ENCODE peak calls at places on chromosomes 16 and 17, in five cellular contexts. K is CD4-positive, alpha-beta memory T cell; R is sigmoid colon; P is non-pigmented ciliary epithelial cell; M is G401. L is an unnamed sample.

GRCh38 chr17:5837055-5837491 is 233.1 kb upstream of the WSCD1 start:
- DNase-seq in K (no peak), R (no peak), P (peak), M (no peak), L (no peak)

GRCh38 chr17:51059781-51060180 is 60.9 kb downstream of the SPAG9 start:
- DNase-seq in K (no peak), R (no peak), P (peak), M (no peak), L (no peak)

GRCh38 chr17:75459590-75460267 is 3.3 kb downstream of the TMEM94 start:
- DNase-seq in K (no peak), R (no peak), P (no peak), M (peak), L (no peak)

GRCh38 chr16:69831212-69832123 is 69.3 kb downstream of the WWP2 start:
- DNase-seq in K (no peak), R (no peak), P (no peak), M (no peak), L (no peak)

GRCh38 chr16:82660078-82660645 is 33.4 kb downstream of the CDH13 start:
- DNase-seq in K (peak), R (no peak), P (no peak), M (no peak), L (no peak)

GRCh38 chr16:80080287-80080851 is 460.4 kb upstream of the DYNLRB2 start:
- DNase-seq in K (no peak), R (no peak), P (no peak), M (no peak), L (no peak)

GRCh38 chr17:82228278-82228841 is 482 bp upstream of the SLC16A3 start:
- DNase-seq in K (peak), R (peak), P (no peak), M (no peak), L (no peak)

GRCh38 chr17:82267575-82268379 is 5.7 kb downstream of the CSNK1D start:
- DNase-seq in K (no peak), R (peak), P (peak), M (peak), L (peak)

GRCh38 chr17:15343749-15344148 is 2.4 kb upstream of the TEKT3 start:
- DNase-seq in K (no peak), R (no peak), P (no peak), M (no peak), L (no peak)

GRCh38 chr17:10149573-10150399 is 48.6 kb downstream of the GAS7 start:
- DNase-seq in K (no peak), R (no peak), P (peak), M (no peak), L (no peak)

GRCh38 chr17:49217651-49218413 is 7.3 kb downstream of the ABI3 start:
- DNase-seq in K (peak), R (peak), P (no peak), M (no peak), L (no peak)

GRCh38 chr16:66189951-66190350 is 176.5 kb upstream of the CDH5 start:
- DNase-seq in K (no peak), R (no peak), P (peak), M (no peak), L (no peak)

GRCh38 chr17:535165-535564 is 179.5 kb downstream of the VPS53 start:
- DNase-seq in K (no peak), R (no peak), P (no peak), M (peak), L (no peak)

GRCh38 chr16:49855822-49856740 is at the start of gene ZNF423:
- DNase-seq in K (no peak), R (no peak), P (no peak), M (no peak), L (no peak)

GRCh38 chr17:81859906-81860755 is at the start of gene P4HB:
- DNase-seq in K (peak), R (no peak), P (no peak), M (no peak), L (peak)

GRCh38 chr17:33436321-33436720 is 143.2 kb upstream of the ASIC2 start:
- DNase-seq in K (no peak), R (no peak), P (no peak), M (no peak), L (no peak)

GRCh38 chr16:70018254-70018653 is 67.1 kb downstream of the CLEC18A start:
- DNase-seq in K (peak), R (no peak), P (no peak), M (peak), L (no peak)

GRCh38 chr16:74999208-74999682 is 421 bp downstream of the ZNRF1 start:
- DNase-seq in K (peak), R (peak), P (no peak), M (peak), L (no peak)

GRCh38 chr17:71793550-71793949 is 327.3 kb upstream of the SOX9 start:
- DNase-seq in K (no peak), R (no peak), P (peak), M (no peak), L (no peak)

GRCh38 chr17:60153606-60154355 is 4.0 kb downstream of the CA4 start:
- DNase-seq in K (no peak), R (no peak), P (no peak), M (peak), L (no peak)

GRCh38 chr16:27973678-27974077 is 89.8 kb downstream of the GSG1L start:
- DNase-seq in K (no peak), R (peak), P (no peak), M (no peak), L (peak)

GRCh38 chr17:39547713-39548478 is 59.8 kb downstream of the NEUROD2 start:
- DNase-seq in K (peak), R (peak), P (no peak), M (peak), L (peak)

GRCh38 chr17:55513885-55514590 is 2.8 kb upstream of the SMIM36 start:
- DNase-seq in K (peak), R (peak), P (no peak), M (peak), L (no peak)

GRCh38 chr17:51611585-51611984 is 351.2 kb downstream of the UTP18 start:
- DNase-seq in K (no peak), R (no peak), P (no peak), M (no peak), L (no peak)

GRCh38 chr17:44927696-44928095 is 12.4 kb upstream of the GFAP start:
- DNase-seq in K (no peak), R (no peak), P (no peak), M (no peak), L (no peak)

GRCh38 chr16:81004646-81005353 is 1.9 kb downstream of the CMC2 start:
- DNase-seq in K (peak), R (no peak), P (no peak), M (peak), L (no peak)

GRCh38 chr17:62093188-62094155 is 28.4 kb upstream of the MED13 start:
- DNase-seq in K (no peak), R (no peak), P (peak), M (no peak), L (no peak)

GRCh38 chr17:44922136-44922535 is 6.8 kb upstream of the GFAP start:
- DNase-seq in K (no peak), R (peak), P (no peak), M (no peak), L (no peak)

GRCh38 chr17:67469208-67469980 is 92.3 kb downstream of the PITPNC1 start:
- DNase-seq in K (no peak), R (no peak), P (no peak), M (no peak), L (peak)

GRCh38 chr17:50779747-50780363 is 12.5 kb upstream of the ANKRD40CL start:
- DNase-seq in K (peak), R (no peak), P (no peak), M (no peak), L (no peak)

GRCh38 chr16:46996391-46996790 is 22.9 kb upstream of the DNAJA2 start:
- DNase-seq in K (no peak), R (no peak), P (no peak), M (no peak), L (no peak)

GRCh38 chr17:45228985-45229517 is 7.4 kb downstream of the FMNL1 start:
- DNase-seq in K (peak), R (peak), P (peak), M (no peak), L (peak)

GRCh38 chr16:85399583-85400284 is 213.4 kb upstream of the GSE1 start:
- DNase-seq in K (no peak), R (peak), P (no peak), M (no peak), L (no peak)

GRCh38 chr16:6493555-6493954 is 839.1 kb upstream of the RBFOX1 start:
- DNase-seq in K (no peak), R (no peak), P (no peak), M (no peak), L (no peak)

GRCh38 chr17:80948091-80948960 is 43.3 kb upstream of the CHMP6 start:
- DNase-seq in K (no peak), R (peak), P (no peak), M (no peak), L (no peak)

GRCh38 chr16:53822936-53823529 is 119.1 kb downstream of the FTO start:
- DNase-seq in K (peak), R (no peak), P (peak), M (no peak), L (no peak)